ENCODE peak calls at places on chromosomes 5 and 9, in eight cellular contexts. Q is A549; F is K562; P is CD4-positive, CD25-positive, alpha-beta regulatory T cell; U is right cardiac atrium; N is DND-41; X is aorta; M is lower lobe of right lung. L is an unnamed sample. For H3K4me1, the result is how much of the 10 kb centered on the place peaks cover.

GRCh38 chr5:139951296-139951924 is 91.7 kb downstream of the NRG2 start:
- DNase-seq in F (no peak), Q (no peak), P (no peak), X (no peak), M (no peak), N (no peak), U (no peak), L (no peak)

GRCh38 chr9:100082786-100083185 is 16.0 kb downstream of the ERP44 start:
- DNase-seq in X (no peak), U (no peak), N (no peak), Q (no peak), P (no peak), M (no peak), F (no peak), L (no peak)

GRCh38 chr5:150044334-150044681 is 42.0 kb downstream of the CSF1R start:
- DNase-seq in M (no peak), U (no peak), P (no peak), F (no peak), X (no peak), Q (no peak), N (no peak), L (no peak)

GRCh38 chr5:122350496-122350895 is 38.5 kb downstream of the SNCAIP start:
- DNase-seq in X (no peak), F (no peak), N (no peak), Q (no peak), M (no peak), U (no peak), P (no peak), L (no peak)

GRCh38 chr9:84153885-84154284 is 173.3 kb downstream of the RMI1 start:
- DNase-seq in X (no peak), P (no peak), U (no peak), F (no peak), M (no peak), N (no peak), Q (no peak), L (no peak)

GRCh38 chr5:78523314-78524193 is 125.0 kb downstream of the LHFPL2 start:
- DNase-seq in N (no peak), P (no peak), Q (no peak), X (no peak), U (no peak), F (peak), M (no peak), L (no peak)

GRCh38 chr5:10453564-10453963 is 11.9 kb downstream of the ROPN1L start:
- DNase-seq in U (no peak), F (no peak), N (no peak), M (no peak), P (no peak), Q (peak), X (no peak), L (no peak)

GRCh38 chr5:78377718-78378105 is 17.3 kb downstream of the SCAMP1 start:
- DNase-seq in M (no peak), U (no peak), Q (no peak), F (no peak), P (no peak), N (no peak), X (no peak), L (no peak)

GRCh38 chr9:95649801-95650213 is 133.0 kb upstream of the PTCH1 start:
- DNase-seq in N (no peak), F (no peak), Q (no peak), X (no peak), M (no peak), U (no peak), P (no peak), L (no peak)

GRCh38 chr9:77926314-77926959 is 105.2 kb downstream of the GNAQ start:
- DNase-seq in M (no peak), Q (peak), N (no peak), F (no peak), X (no peak), U (no peak), P (no peak), L (no peak)

GRCh38 chr5:16600949-16601348 is 15.8 kb downstream of the RETREG1 start:
- DNase-seq in Q (no peak), N (no peak), F (no peak), P (no peak), X (no peak), M (no peak), U (no peak), L (no peak)

GRCh38 chr5:56545016-56545415 is 270.3 kb upstream of the MAP3K1 start:
- DNase-seq in M (peak), U (no peak), X (no peak), F (no peak), Q (no peak), N (no peak), P (no peak), L (no peak)

GRCh38 chr5:97044057-97044456 is 98.4 kb downstream of the LIX1 start:
- DNase-seq in Q (peak), X (no peak), F (no peak), N (no peak), U (no peak), M (no peak), P (no peak), L (no peak)

GRCh38 chr9:23582836-23583235 is 243.2 kb downstream of the ELAVL2 start:
- DNase-seq in P (no peak), X (no peak), M (no peak), U (no peak), Q (no peak), N (no peak), F (no peak), L (no peak)

GRCh38 chr5:39518516-39518915 is 93.7 kb upstream of the DAB2 start:
- DNase-seq in X (no peak), F (no peak), N (no peak), Q (peak), P (no peak), M (no peak), U (no peak), L (no peak)

GRCh38 chr9:136011703-136012496 is 50.7 kb upstream of the UBAC1 start:
- DNase-seq in F (no peak), N (no peak), U (peak), Q (no peak), X (peak), P (no peak), M (peak), L (no peak)

GRCh38 chr9:136010176-136010575 is 49.0 kb upstream of the UBAC1 start:
- DNase-seq in P (no peak), M (no peak), U (peak), Q (no peak), N (no peak), X (peak), F (no peak), L (no peak)

GRCh38 chr9:136012651-136013050 is 51.5 kb upstream of the UBAC1 start:
- DNase-seq in P (no peak), U (peak), Q (no peak), X (peak), M (peak), N (no peak), F (no peak), L (no peak)

GRCh38 chr9:136010615-136011341 is 49.6 kb upstream of the UBAC1 start:
- DNase-seq in F (no peak), N (no peak), Q (no peak), M (peak), U (peak), P (no peak), X (peak), L (no peak)

GRCh38 chr9:136011376-136011702 is 50.2 kb upstream of the UBAC1 start:
- DNase-seq in Q (no peak), X (peak), M (no peak), P (no peak), N (no peak), U (peak), F (no peak), L (no peak)
- H3K4me3 ChIP-seq in Q (no peak), X (no peak), M (peak), P (no peak), N (no peak), U (no peak), F (no peak), L (no peak)

GRCh38 chr9:106820866-106821265 is 42.1 kb upstream of the ZNF462 start:
- DNase-seq in X (no peak), Q (no peak), U (no peak), P (no peak), M (no peak), N (no peak), F (no peak), L (no peak)
- H3K4me1 ChIP-seq in X (under half), Q (under half), U (under half), P (under half), M (under half), N (under half), F (under half), L (under half)

GRCh38 chr5:81027481-81028058 is 67.4 kb downstream of the RASGRF2 start:
- DNase-seq in F (no peak), X (no peak), N (no peak), Q (no peak), P (no peak), U (no peak), M (no peak), L (no peak)
- H3K4me3 ChIP-seq in F (no peak), X (no peak), N (no peak), Q (no peak), P (no peak), U (no peak), M (no peak), L (no peak)

GRCh38 chr9:7402704-7403389 is 396.7 kb downstream of the DMAC1 start:
- DNase-seq in P (no peak), M (no peak), Q (no peak), U (no peak), X (no peak), F (no peak), N (no peak), L (no peak)
- H3K4me1 ChIP-seq in P (under half), M (under half), Q (under half), U (under half), X (under half), F (under half), N (under half), L (under half)

GRCh38 chr9:86585422-86586143 is 231.4 kb upstream of the TUT7 start:
- DNase-seq in Q (no peak), P (no peak), U (no peak), N (no peak), X (no peak), M (no peak), F (no peak), L (no peak)
- H3K4me3 ChIP-seq in Q (no peak), P (no peak), U (peak), N (no peak), X (peak), M (peak), F (no peak), L (no peak)

DNA sequence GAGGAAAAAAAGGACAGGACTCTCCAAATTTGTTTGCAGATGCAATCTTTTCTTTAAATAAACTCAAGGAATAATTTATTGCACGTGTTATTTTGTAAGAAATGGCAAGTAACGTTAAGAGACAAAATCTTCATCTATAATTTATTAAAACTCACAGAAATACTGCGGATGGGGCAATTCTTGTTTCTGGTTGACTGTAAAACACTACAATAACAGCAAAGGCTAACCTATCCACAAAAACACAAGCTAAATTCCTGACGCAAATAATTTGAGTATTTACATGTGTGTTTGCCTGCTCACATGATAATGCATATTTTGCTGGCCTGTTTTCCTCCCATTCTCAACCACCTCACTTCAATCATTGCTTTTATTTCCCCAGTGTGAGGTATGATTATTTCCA is 619.4 kb downstream of the PDE4D start:
- DNase-seq in M (no peak), X (no peak), Q (no peak), N (no peak), P (no peak), U (no peak), F (no peak), L (no peak)
- H3K4me1 ChIP-seq in M (under half), X (under half), Q (half or more), N (under half), P (under half), U (under half), F (under half), L (under half)